ENCODE peak calls at places on chromosomes 2 and 18, in eight cellular contexts. J, M, Z, S, Y, D, Q and L are unnamed samples.

GRCh38 chr2:136242687-136243277 is 124.8 kb upstream of the CXCR4 start:
- DNase-seq in Q (no peak), J (peak; percentile 46), M (no peak), Z (no peak), Y (no peak), D (no peak), S (no peak), L (no peak)

GRCh38 chr2:186544255-186544675 is 45.6 kb upstream of the ITGAV start:
- DNase-seq in D (no peak), M (no peak), Y (no peak), Z (peak; percentile 63), S (no peak), Q (no peak), J (no peak), L (no peak)

GRCh38 chr18:48988508-48989303 is 37.9 kb upstream of the SMAD7 start:
- DNase-seq in Z (no peak), Q (no peak), D (peak; percentile 41), J (no peak), M (no peak), S (no peak), Y (no peak), L (no peak)

GRCh38 chr2:69902213-69902922 is 8.6 kb downstream of the SNRNP27 start:
- DNase-seq in Y (no peak), Z (no peak), M (peak; percentile 71), D (no peak), J (no peak), Q (no peak), S (peak; percentile 87), L (peak; percentile 46)

GRCh38 chr2:66283776-66284175 is 151.1 kb upstream of the MEIS1 start:
- DNase-seq in Q (no peak), Y (no peak), M (no peak), D (no peak), Z (no peak), J (no peak), S (no peak), L (no peak)

GRCh38 chr18:31041346-31042067 is 1.0 kb downstream of the DSC3 start:
- DNase-seq in Z (no peak), Q (no peak), D (peak; percentile 27), M (no peak), S (no peak), Y (peak; percentile 55), J (peak; percentile 36), L (peak; percentile 36)

GRCh38 chr2:215436705-215437570 is 1.1 kb upstream of the FN1 start:
- DNase-seq in Q (no peak), J (no peak), Z (no peak), M (peak; percentile 67), D (no peak), Y (peak; percentile 78), S (no peak), L (no peak)

GRCh38 chr2:63408530-63408929 is 179.7 kb downstream of the WDPCP start:
- DNase-seq in S (no peak), Y (no peak), D (no peak), Q (no peak), M (no peak), J (no peak), Z (no peak), L (no peak)

GRCh38 chr2:53575606-53576360 is 191.8 kb upstream of the CHAC2 start:
- DNase-seq in S (no peak), Y (no peak), Q (no peak), J (no peak), M (no peak), Z (peak; percentile 73), D (no peak), L (no peak)

GRCh38 chr2:103235283-103235682 is 473.5 kb downstream of the TMEM182 start:
- DNase-seq in J (no peak), Z (no peak), M (no peak), Y (no peak), S (no peak), D (no peak), Q (no peak), L (no peak)

GRCh38 chr2:217090024-217090473 is 230.2 kb upstream of the TNP1 start:
- DNase-seq in M (no peak), J (no peak), Z (no peak), Y (no peak), D (no peak), Q (no peak), S (peak; percentile 81), L (no peak)

GRCh38 chr2:122135353-122135947 is 380.0 kb downstream of the TSN start:
- DNase-seq in Z (no peak), J (no peak), M (no peak), Q (no peak), S (no peak), Y (no peak), D (no peak), L (no peak)

GRCh38 chr2:144370937-144371584 is 148.9 kb downstream of the ZEB2 start:
- DNase-seq in M (no peak), S (no peak), J (no peak), Q (no peak), Z (no peak), Y (no peak), D (no peak), L (no peak)

GRCh38 chr2:196431957-196432356 is 207.6 kb upstream of the CCDC150 start:
- DNase-seq in D (no peak), J (no peak), S (peak; percentile 67), Z (no peak), Y (no peak), M (no peak), Q (no peak), L (no peak)

GRCh38 chr2:26483957-26484565 is 6.1 kb upstream of the OTOF start:
- DNase-seq in Z (no peak), S (no peak), J (no peak), Y (peak; percentile 44), M (peak; percentile 33), Q (peak; percentile 77), D (no peak), L (peak; percentile 49)

GRCh38 chr2:111664451-111664850 is 219.5 kb downstream of the ANAPC1 start:
- DNase-seq in J (no peak), D (no peak), M (no peak), S (no peak), Q (no peak), Z (no peak), Y (no peak), L (no peak)

GRCh38 chr2:106812377-106812776 is 73.6 kb downstream of the ST6GAL2 start:
- DNase-seq in Z (no peak), Y (no peak), M (no peak), D (no peak), S (no peak), J (no peak), Q (no peak), L (no peak)

GRCh38 chr18:57353940-57354461 is 1.6 kb downstream of the ST8SIA3 start:
- DNase-seq in M (no peak), Q (peak; percentile 43), Z (no peak), J (peak; percentile 23), Y (peak; percentile 81), S (no peak), D (peak; percentile 56), L (peak; percentile 56)

GRCh38 chr2:676647-677055 is 555 bp downstream of the TMEM18 start:
- DNase-seq in Y (peak; percentile 100), J (peak; percentile 99), M (peak; percentile 100), Z (peak; percentile 99), Q (peak; percentile 99), D (peak; percentile 100), S (peak; percentile 100), L (peak; percentile 100)

GRCh38 chr2:674319-674985 is 2.8 kb downstream of the TMEM18 start:
- DNase-seq in S (peak; percentile 91), Q (no peak), D (no peak), M (no peak), Y (no peak), J (no peak), Z (no peak), L (no peak)

GRCh38 chr2:675051-675450 is 2.2 kb downstream of the TMEM18 start:
- DNase-seq in D (no peak), Z (no peak), J (no peak), Q (no peak), S (peak; percentile 94), Y (no peak), M (no peak), L (no peak)

GRCh38 chr2:675982-676646 is 1.1 kb downstream of the TMEM18 start:
- DNase-seq in Q (peak; percentile 79), S (peak; percentile 95), J (peak; percentile 28), M (no peak), Z (peak; percentile 82), Y (peak; percentile 81), D (peak; percentile 73), L (no peak)

GRCh38 chr2:675460-675859 is 1.7 kb downstream of the TMEM18 start:
- DNase-seq in M (no peak), Z (no peak), J (no peak), Q (no peak), D (peak; percentile 58), Y (no peak), S (peak; percentile 74), L (no peak)
- H3K4me1 ChIP-seq in M (peaks cover 5% of the 10 kb centered on the region), Z (peaks cover 42% of the 10 kb centered on the region), J (peaks cover 2% of the 10 kb centered on the region), Q (peaks cover 4% of the 10 kb centered on the region), D (peaks cover 15% of the 10 kb centered on the region), Y (no peaks in the 10 kb centered on the region), S (peaks cover 66% of the 10 kb centered on the region), L (no peaks in the 10 kb centered on the region)

DNA sequence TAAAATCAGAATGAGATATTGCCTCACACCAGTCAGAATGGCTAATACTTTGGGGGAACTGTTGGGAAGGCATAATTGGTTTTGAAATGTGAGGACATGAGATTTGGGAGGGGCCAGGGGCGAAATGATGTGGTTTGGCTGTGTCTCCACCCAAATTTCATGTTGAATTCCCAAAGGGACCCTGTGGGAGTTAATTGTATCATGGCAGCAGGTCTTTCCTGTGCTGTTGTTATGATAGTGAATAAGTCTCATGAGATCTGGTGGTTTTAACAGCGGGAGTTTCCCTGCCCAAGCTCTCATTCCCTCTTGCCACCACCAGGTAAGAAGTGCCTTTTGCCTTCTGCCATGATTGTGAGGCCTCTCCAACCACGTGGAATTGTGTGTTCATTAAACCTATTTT is 59.6 kb downstream of the CSRNP3 start:
- DNase-seq in Z (no peak), M (no peak), J (no peak), Q (no peak), S (no peak), D (no peak), Y (no peak), L (no peak)
- H3K4me3 ChIP-seq in Z (no peak overlapping the region), M (no peak overlapping the region), J (no peak overlapping the region), Q (no peak overlapping the region), S (no peak overlapping the region), D (no peak overlapping the region), Y (no peak overlapping the region), L (no peak overlapping the region)

GRCh38 chr2:100834221-100834620 is 14.3 kb downstream of the NPAS2 start:
- DNase-seq in S (no peak), J (no peak), D (no peak), Z (no peak), Y (no peak), M (no peak), Q (no peak), L (no peak)
- H3K4me1 ChIP-seq in S (no peaks in the 10 kb centered on the region), J (no peaks in the 10 kb centered on the region), D (peaks cover 19% of the 10 kb centered on the region), Z (peaks cover 19% of the 10 kb centered on the region), Y (no peaks in the 10 kb centered on the region), M (no peaks in the 10 kb centered on the region), Q (no peaks in the 10 kb centered on the region), L (peaks cover 34% of the 10 kb centered on the region)

GRCh38 chr2:227716501-227716900 is 1.3 kb downstream of the SLC19A3 start:
- DNase-seq in S (no peak), D (no peak), Z (no peak), J (no peak), Q (no peak), Y (no peak), M (no peak), L (no peak)

GRCh38 chr2:227719637-227720036 is 1.8 kb upstream of the SLC19A3 start:
- DNase-seq in D (no peak), Z (no peak), M (no peak), Y (no peak), S (no peak), Q (no peak), J (no peak), L (no peak)

GRCh38 chr2:227720680-227721079 is 2.9 kb upstream of the SLC19A3 start:
- DNase-seq in J (no peak), Z (no peak), Q (no peak), Y (no peak), D (no peak), M (no peak), S (no peak), L (no peak)

GRCh38 chr2:227717687-227718567 is at the start of gene SLC19A3:
- DNase-seq in D (peak; percentile 89), Z (peak; percentile 53), S (no peak), Y (peak; percentile 95), M (peak; percentile 88), J (peak; percentile 90), Q (peak; percentile 75), L (peak; percentile 93)
- H3K4me3 ChIP-seq in D (peak within 1 kb of the TSS; percentile 54), Z (peak within 1 kb of the TSS; percentile 21), S (no peak within 1 kb of the TSS), Y (peak within 1 kb of the TSS; percentile 15), M (peak within 1 kb of the TSS; percentile 48), J (peak within 1 kb of the TSS; percentile 68), Q (peak within 1 kb of the TSS; percentile 39), L (peak within 1 kb of the TSS; percentile 66)